ENCODE peak calls at places on chromosomes 12 and 14, in five cellular contexts. D, P, C, G and Z are unnamed samples.

GRCh38 chr12:100716949-100717732 is 77.4 kb upstream of the ANO4 start:
- DNase-seq in D (no peak), C (no peak), P (no peak), G (no peak), Z (no peak)

GRCh38 chr14:104778694-104779331 is 16.7 kb downstream of the AKT1 start:
- DNase-seq in G (no peak), C (no peak), P (no peak), D (no peak), Z (no peak)

GRCh38 chr14:47660158-47660557 is 15.2 kb downstream of the MDGA2 start:
- DNase-seq in D (no peak), C (no peak), G (no peak), P (no peak), Z (no peak)

GRCh38 chr12:92493816-92494215 is 209.0 kb upstream of the PLEKHG7 start:
- DNase-seq in D (no peak), P (no peak), G (no peak), C (no peak), Z (no peak)

GRCh38 chr12:124248862-124249825 is 45.7 kb upstream of the RFLNA start:
- DNase-seq in G (no peak), D (no peak), C (no peak), P (no peak), Z (no peak)

GRCh38 chr14:24428628-24429394 is 657 bp downstream of the CBLN3 start:
- DNase-seq in P (peak; percentile 88), G (no peak), C (no peak), D (no peak), Z (no peak)

GRCh38 chr14:38481939-38482678 is 226.2 kb upstream of the CLEC14A start:
- DNase-seq in C (no peak), G (no peak), D (peak; percentile 29), P (no peak), Z (no peak)

GRCh38 chr12:116057356-116057755 is 220.1 kb downstream of the MED13L start:
- DNase-seq in P (no peak), C (no peak), D (no peak), G (no peak), Z (no peak)

GRCh38 chr12:58915634-58916033 is 4.7 kb downstream of the LRIG3 start:
- DNase-seq in C (no peak), G (no peak), P (no peak), D (no peak), Z (no peak)

GRCh38 chr12:16346931-16347330 is 514 bp upstream of the MGST1 start:
- DNase-seq in P (no peak), D (peak; percentile 38), C (no peak), G (no peak), Z (no peak)

GRCh38 chr12:120532701-120533238 is 1.4 kb upstream of the RNF10 start:
- DNase-seq in G (no peak), C (no peak), D (no peak), P (no peak), Z (no peak)

GRCh38 chr14:94213021-94213420 is 38.9 kb downstream of the PPP4R4 start:
- DNase-seq in G (no peak), P (no peak), D (no peak), C (no peak), Z (no peak)

GRCh38 chr14:103801459-103801858 is 45.9 kb downstream of the PPP1R13B start:
- DNase-seq in C (no peak), G (no peak), P (no peak), D (no peak), Z (no peak)

GRCh38 chr14:22266683-22267082 is 322.3 kb downstream of the DAD1 start:
- DNase-seq in D (no peak), P (no peak), G (no peak), C (no peak), Z (no peak)

GRCh38 chr14:22264759-22265158 is 324.3 kb downstream of the DAD1 start:
- DNase-seq in D (no peak), G (no peak), C (no peak), P (no peak), Z (no peak)

GRCh38 chr14:22266141-22266442 is 322.9 kb downstream of the DAD1 start:
- DNase-seq in G (no peak), C (no peak), D (no peak), P (no peak), Z (no peak)

GRCh38 chr14:22263961-22264360 is 325.1 kb downstream of the DAD1 start:
- DNase-seq in D (no peak), P (no peak), G (no peak), C (no peak), Z (no peak)

DNA sequence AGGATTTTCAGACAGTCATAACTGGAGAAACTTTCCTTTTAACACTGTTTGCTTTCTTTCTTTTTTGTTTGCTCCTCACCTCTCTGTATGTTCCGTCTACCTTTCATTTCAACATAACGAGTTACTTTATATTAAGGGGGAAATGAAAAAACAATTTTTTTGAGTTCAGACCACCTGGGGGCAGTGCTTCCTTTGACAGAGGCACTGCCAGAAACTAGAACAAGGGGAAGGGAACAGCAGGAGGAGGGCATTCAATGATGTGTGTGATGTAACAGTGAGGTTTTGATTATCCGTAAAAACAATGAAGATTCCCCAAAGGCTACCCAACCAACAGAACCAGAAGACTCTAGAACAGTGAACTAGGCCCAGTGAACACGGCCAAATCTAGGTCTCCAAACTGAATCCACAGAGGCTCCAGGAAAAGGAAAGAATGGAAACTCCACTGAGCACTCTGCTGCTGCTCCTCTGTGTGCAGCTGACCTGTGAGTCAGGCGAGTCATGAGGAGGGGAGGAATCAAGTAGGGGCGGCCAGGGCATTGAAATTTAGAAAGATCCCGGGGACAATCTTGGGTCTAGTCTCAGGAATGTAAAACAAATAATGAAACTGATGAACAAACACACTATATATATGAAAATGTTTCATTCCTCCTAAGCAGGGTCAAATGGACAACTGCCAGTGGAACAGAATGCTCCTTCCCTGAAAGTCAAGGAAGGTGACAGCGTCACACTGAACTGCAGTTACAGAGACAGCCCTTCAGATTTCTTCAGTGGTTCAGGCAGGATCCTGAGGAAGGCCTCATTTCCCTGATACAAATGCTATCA is 323.5 kb downstream of the DAD1 start:
- DNase-seq in C (no peak), P (no peak), G (no peak), D (no peak), Z (no peak)
- TF ChIP-seq CTCF in C (no peak), P (no peak), G (no peak), D (no peak), Z (peak; percentile 9)

GRCh38 chr12:57087689-57088441 is 1.0 kb upstream of the NAB2 start:
- DNase-seq in G (peak; percentile 53), D (peak; percentile 94), P (peak; percentile 98), C (peak; percentile 85), Z (peak; percentile 89)
- TF ChIP-seq POLR2A in G (peak; percentile 40), D (peak; percentile 39), P (no peak), C (peak; percentile 28), Z (peak; percentile 45)

DNA sequence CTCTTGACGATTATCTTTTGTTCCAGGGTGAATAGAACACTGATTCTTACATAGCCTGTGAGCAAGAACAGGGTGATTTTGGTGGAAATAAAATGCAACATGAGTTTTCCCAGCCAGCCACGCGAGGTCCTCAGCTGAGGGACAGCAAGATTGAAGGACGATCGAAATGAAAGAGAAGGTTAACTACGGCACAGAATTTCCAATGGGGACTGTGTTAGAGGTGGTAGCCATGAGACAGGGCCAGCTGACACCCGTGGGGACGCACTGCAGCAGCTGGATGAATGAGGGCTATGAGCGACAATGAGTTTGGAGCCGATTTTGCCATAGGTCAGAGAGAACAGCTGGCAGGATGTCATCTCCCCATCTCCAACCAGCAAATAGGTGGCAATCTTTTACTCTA is 243.4 kb upstream of the PELI2 start:
- DNase-seq in C (no peak), D (no peak), G (no peak), P (no peak), Z (no peak)
- H3K4me3 ChIP-seq in C (no peak overlapping the region), D (no peak overlapping the region), G (no peak overlapping the region), P (no peak overlapping the region), Z (no peak overlapping the region)

DNA sequence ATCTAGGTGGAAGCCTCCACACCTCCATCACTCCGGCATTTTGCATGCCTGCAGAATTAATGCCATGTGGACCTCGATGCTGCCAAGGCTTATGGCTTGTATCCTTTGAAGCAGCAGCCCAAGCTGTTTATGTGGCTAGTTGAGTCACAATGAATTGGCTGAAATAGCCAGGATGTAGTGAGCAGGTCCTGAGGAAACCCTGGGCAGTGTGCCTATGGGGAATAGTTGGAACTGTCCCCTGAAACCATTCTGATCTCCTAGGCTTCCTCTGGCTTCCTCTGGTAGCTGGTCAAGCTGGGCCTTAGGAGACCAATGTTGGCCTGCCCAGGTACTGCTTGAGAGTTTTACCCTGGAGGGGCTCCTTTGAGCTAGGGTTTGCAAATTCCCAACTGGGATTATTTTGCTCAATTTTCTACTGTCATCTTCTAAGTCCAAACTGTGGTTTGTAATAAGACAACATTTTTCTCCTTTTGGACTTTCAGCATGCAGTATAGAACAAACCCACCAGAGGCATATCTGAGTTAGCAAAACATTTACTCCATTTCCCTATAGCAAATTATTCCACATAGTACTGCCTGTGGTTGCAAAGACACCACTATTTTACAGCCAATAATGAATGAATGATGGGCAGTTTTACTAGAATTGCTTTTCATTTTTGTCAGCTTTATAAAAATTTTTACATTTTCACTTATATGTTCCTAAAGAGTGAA is 85.1 kb upstream of the AMIGO2 start:
- DNase-seq in G (no peak), P (no peak), D (no peak), C (no peak), Z (no peak)
- TF ChIP-seq CTCF in G (no peak), P (no peak), D (no peak), C (no peak), Z (no peak)